ENCODE peak calls at places on chromosomes 4 and X, in eight cellular contexts. I, X, W, F, B, V, Z and J are unnamed samples.

GRCh38 chr4:145066063-145066501 is 31.9 kb downstream of the ANAPC10 start:
- DNase-seq in I (no peak), X (no peak), W (no peak), F (no peak), B (no peak), V (no peak), Z (no peak), J (no peak)

GRCh38 chr4:158566860-158567259 is 45.2 kb downstream of the RXFP1 start:
- DNase-seq in I (no peak), X (no peak), W (no peak), F (no peak), B (no peak), V (no peak), Z (no peak), J (no peak)

GRCh38 chr4:23333946-23334878 is 555.6 kb downstream of the PPARGC1A start:
- DNase-seq in I (no peak), X (no peak), W (no peak), F (no peak), B (no peak), V (no peak), Z (no peak), J (no peak)

GRCh38 chrX:147228153-147228552 is 413.6 kb upstream of the CXorf51A start:
- DNase-seq in I (no peak), X (no peak), W (no peak), F (no peak), B (no peak), V (no peak), Z (no peak), J (no peak)

GRCh38 chr4:85825937-85826678 is 351.2 kb downstream of the ARHGAP24 start:
- DNase-seq in I (peak; percentile 24), X (no peak), W (no peak), F (no peak), B (no peak), V (no peak), Z (peak; percentile 50), J (peak; percentile 82)

GRCh38 chr4:140724780-140725179 is 31.4 kb downstream of the TBC1D9 start:
- DNase-seq in I (no peak), X (no peak), W (no peak), F (no peak), B (no peak), V (no peak), Z (no peak), J (no peak)

GRCh38 chr4:8238061-8238511 is 31.5 kb upstream of the HTRA3 start:
- DNase-seq in I (peak; percentile 67), X (no peak), W (no peak), F (no peak), B (no peak), V (no peak), Z (peak; percentile 45), J (no peak)

GRCh38 chr4:21768349-21769310 is 179.9 kb downstream of the KCNIP4 start:
- DNase-seq in I (no peak), X (no peak), W (peak; percentile 24), F (no peak), B (no peak), V (no peak), Z (no peak), J (peak; percentile 8)

GRCh38 chrX:37834937-37835336 is 12.4 kb downstream of the DYNLT3 start:
- DNase-seq in I (no peak), X (no peak), W (no peak), F (no peak), B (no peak), V (no peak), Z (no peak), J (no peak)

GRCh38 chr4:173167793-173168395 is 717 bp upstream of the GALNT7 start:
- DNase-seq in I (peak; percentile 57), X (peak; percentile 67), W (no peak), F (no peak), B (peak; percentile 58), V (no peak), Z (peak; percentile 48), J (peak; percentile 74)

GRCh38 chr4:121182296-121182695 is 18.2 kb upstream of the TNIP3 start:
- DNase-seq in I (no peak), X (no peak), W (no peak), F (no peak), B (no peak), V (no peak), Z (no peak), J (no peak)

GRCh38 chr4:3706565-3707422 is 59.4 kb upstream of the ADRA2C start:
- DNase-seq in I (no peak), X (no peak), W (no peak), F (no peak), B (no peak), V (no peak), Z (no peak), J (peak; percentile 8)

DNA sequence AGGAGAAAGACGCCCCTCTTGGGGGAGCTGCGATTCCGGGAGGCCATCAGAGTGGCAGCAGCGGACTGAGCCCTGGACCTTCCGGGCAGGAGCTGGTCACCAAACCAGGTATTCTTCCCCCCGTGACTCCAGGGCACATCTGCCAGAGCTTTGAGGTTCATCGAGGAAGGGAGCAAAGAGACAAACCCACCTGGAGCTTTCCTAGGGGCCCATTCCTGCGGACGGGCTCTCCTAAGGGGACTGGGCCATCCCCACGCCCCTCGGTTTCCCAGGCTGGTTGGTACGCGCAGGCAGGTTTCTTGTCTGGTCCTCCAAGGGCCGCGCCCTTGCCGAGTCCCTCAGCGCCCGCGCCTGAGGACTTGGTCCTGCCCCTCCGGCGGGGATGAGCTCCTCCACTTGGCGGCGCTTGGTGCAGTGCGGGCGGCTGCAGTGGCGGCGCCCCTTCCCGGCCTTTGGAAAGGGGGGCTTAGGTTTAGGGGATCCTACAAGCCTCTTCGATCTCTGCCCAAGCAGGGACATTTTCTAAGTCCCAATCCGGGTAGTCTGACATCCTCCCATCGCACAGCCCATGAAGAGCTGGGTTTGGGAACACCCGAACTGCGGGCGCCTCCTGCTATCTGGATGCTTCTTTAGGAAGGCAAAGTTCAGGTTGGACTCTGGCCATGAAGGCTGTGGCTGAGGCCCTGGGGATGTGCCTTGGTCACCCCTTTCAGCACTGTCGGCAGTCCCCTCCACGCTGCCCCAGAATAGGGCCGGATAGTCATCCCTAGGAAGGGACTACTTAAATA is 543 bp downstream of the STBD1 start:
- DNase-seq in I (peak; percentile 80), X (peak; percentile 82), W (peak; percentile 46), F (no peak), B (peak; percentile 70), V (peak; percentile 70), Z (peak; percentile 68), J (peak; percentile 74)
- H3K4me3 ChIP-seq in I (peak overlapping the region; percentile 89), X (peak overlapping the region; percentile 83), W (peak overlapping the region; percentile 59), F (peak overlapping the region; percentile 84), B (peak overlapping the region; percentile 73), V (peak overlapping the region; percentile 87), Z (peak overlapping the region; percentile 73), J (peak overlapping the region; percentile 46)

DNA sequence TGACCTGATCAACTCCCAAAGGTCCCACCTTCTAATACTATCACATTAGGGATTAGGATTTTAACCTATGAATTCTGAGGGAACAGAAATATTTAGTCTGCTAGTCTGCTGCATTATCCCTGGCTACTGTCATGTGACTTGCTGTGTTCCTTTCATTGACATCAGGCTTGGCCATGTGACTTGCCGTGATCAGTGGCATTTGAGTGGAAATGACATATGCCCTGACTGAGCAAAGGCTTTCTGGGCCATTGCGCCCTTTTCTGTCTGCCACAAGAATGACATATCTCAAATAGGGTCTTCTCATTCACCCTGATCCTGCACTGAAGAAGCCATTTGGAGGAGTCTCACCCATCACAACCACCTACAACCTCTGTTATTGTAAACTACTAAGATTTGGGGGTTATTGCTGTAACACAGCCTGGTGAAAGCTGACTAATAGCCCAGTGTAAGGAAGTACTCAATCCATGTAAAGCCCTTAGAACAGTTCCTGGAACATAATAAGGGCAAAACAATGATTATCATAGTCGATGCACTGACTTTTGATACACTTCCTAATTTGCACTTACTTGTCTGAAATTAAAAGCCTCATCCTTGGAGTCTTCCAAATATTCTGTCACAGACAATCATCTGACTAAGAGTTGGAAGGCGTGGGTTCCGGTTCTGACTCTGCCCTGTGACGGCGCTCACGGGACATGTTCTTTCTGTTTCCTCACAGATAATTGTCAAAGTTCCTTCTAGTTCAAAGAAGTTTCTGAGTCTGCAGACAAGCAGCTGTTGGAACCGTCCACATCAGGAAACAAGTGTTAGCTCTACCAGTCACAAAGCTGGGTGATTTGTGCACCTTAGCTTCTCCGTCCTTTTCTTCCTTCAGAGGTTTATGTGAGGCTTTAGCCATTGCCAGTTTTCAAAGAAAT is 33.2 kb upstream of the RASGEF1B start:
- DNase-seq in I (peak; percentile 73), X (peak; percentile 86), W (peak; percentile 65), F (peak; percentile 23), B (peak; percentile 63), V (peak; percentile 64), Z (peak; percentile 52), J (peak; percentile 75)
- TF ChIP-seq POLR2A in I (peak; percentile 36), X (no peak), W (no peak), F (no peak), B (no peak), V (peak; percentile 24), Z (no peak), J (peak; percentile 48)

DNA sequence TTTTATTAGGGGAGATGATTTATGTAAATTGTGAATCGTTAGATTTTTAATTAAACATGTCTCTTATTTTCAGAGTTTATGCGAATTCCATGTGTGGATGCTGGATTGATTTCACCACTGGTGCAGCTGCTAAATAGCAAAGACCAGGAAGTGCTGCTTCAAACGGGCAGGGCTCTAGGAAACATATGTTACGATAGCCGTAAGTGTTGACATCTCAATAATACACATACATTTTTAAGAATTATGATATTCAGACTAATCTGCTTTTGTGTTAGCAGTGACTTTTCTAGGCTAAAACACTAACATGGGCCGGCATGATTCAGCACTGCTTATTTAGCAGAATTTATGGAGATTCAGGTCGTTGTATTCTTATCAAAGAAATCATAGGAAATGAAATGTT is 91.2 kb downstream of the RAP1GDS1 start:
- DNase-seq in I (no peak), X (no peak), W (no peak), F (no peak), B (no peak), V (no peak), Z (no peak), J (no peak)
- H3K4me3 ChIP-seq in I (no peak overlapping the region), X (no peak overlapping the region), W (no peak overlapping the region), F (no peak overlapping the region), B (no peak overlapping the region), V (no peak overlapping the region), Z (no peak overlapping the region), J (no peak overlapping the region)

GRCh38 chrX:101057095-101057714 is 5.3 kb upstream of the TRMT2B start:
- DNase-seq in I (no peak), X (no peak), W (no peak), F (no peak), B (no peak), V (no peak), Z (no peak), J (no peak)
- TF ChIP-seq POLR2A in I (no peak), X (no peak), W (no peak), F (no peak), B (no peak), V (no peak), Z (no peak), J (no peak)

DNA sequence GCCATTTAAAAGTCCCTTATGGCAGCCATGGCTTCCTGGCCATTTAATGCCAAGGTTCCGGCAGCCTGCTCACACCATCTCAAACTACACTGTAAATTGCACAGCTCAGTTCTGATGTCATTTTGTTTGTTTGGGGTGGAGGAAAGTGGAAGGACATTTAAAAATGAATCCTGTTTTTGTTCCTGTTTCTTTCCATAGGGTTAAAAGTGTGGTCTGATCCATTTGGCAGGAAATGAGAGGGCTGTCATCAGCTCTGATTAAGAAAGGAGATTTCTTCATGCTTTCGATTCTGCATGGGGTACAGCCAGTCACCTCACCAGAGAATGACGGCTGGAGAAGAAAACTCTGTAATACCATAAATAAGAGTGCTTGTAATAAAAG is 14.9 kb downstream of the SMIM20 start:
- DNase-seq in I (no peak), X (no peak), W (no peak), F (no peak), B (no peak), V (no peak), Z (no peak), J (no peak)
- H3K4me3 ChIP-seq in I (no peak overlapping the region), X (no peak overlapping the region), W (no peak overlapping the region), F (no peak overlapping the region), B (no peak overlapping the region), V (peak overlapping the region; percentile 1), Z (no peak overlapping the region), J (no peak overlapping the region)

GRCh38 chr4:105088110-105088879 is 58.4 kb upstream of the TET2 start:
- DNase-seq in I (no peak), X (no peak), W (peak; percentile 32), F (no peak), B (no peak), V (no peak), Z (no peak), J (no peak)
- TF ChIP-seq POLR2A in I (no peak), X (no peak), W (no peak), F (no peak), B (no peak), V (no peak), Z (no peak), J (no peak)